ENCODE peak calls at places on chromosomes 12 and 14, in ten cellular contexts. O is nucleus accumbens; P is HT1080; R is ELF-1; V is Calu3; K is activated B cell treated with CpG ODN at 0.5 μM for 24 hours; M is activated gamma-delta T cell treated with Interleukin-2 at 50 U/mL for 16 hours; F is Kasumi-1; E is activated T-helper 9 cell treated with anti-CD3 and anti-CD28 coated beads, Interleukin-2, amount 50 U/mL, for 16 hours; J is AML-193. B is an unnamed sample.

GRCh38 chr14:95065411-95065810 is 91.9 kb downstream of the DICER1 start:
- DNase-seq in E (no peak), K (no peak), M (no peak), F (no peak), R (peak; percentile 76), J (no peak), O (no peak), V (no peak), P (no peak), B (no peak)

GRCh38 chr12:47004634-47005033 is 74.8 kb upstream of the PCED1B start:
- DNase-seq in M (no peak), F (no peak), P (no peak), J (no peak), O (no peak), R (no peak), V (no peak), K (no peak), E (no peak), B (no peak)

GRCh38 chr14:77307099-77307496 is 13.6 kb downstream of the POMT2 start:
- DNase-seq in O (peak; percentile 48), F (no peak), M (no peak), R (peak; percentile 75), P (no peak), E (no peak), K (no peak), J (no peak), V (no peak), B (no peak)

GRCh38 chr12:127284021-127284420 is 982.9 kb upstream of the TMEM132C start:
- DNase-seq in E (no peak), K (no peak), M (no peak), P (peak; percentile 80), O (no peak), R (no peak), J (no peak), V (no peak), F (no peak), B (no peak)

GRCh38 chr14:65255029-65255545 is 152.8 kb upstream of the MAX start:
- DNase-seq in E (no peak), K (no peak), J (no peak), O (no peak), R (peak; percentile 97), P (peak; percentile 86), F (no peak), V (peak; percentile 59), M (no peak), B (no peak)

GRCh38 chr14:92387610-92388009 is 64.6 kb downstream of the SLC24A4 start:
- DNase-seq in F (no peak), E (no peak), V (no peak), J (no peak), K (no peak), O (no peak), M (no peak), P (no peak), R (no peak), B (no peak)

GRCh38 chr14:54818201-54819133 is 84.2 kb downstream of the GCH1 start:
- DNase-seq in J (no peak), P (peak; percentile 85), K (no peak), E (no peak), R (peak; percentile 70), M (no peak), V (no peak), O (no peak), F (no peak), B (no peak)

GRCh38 chr14:41418851-41419250 is 187.8 kb upstream of the LRFN5 start:
- DNase-seq in O (no peak), E (no peak), J (no peak), M (no peak), V (no peak), P (no peak), F (no peak), R (no peak), K (no peak), B (no peak)

GRCh38 chr14:89926709-89927108 is 27.8 kb downstream of the EFCAB11 start:
- DNase-seq in R (no peak), K (no peak), E (no peak), J (no peak), M (no peak), F (no peak), P (no peak), O (no peak), V (no peak), B (no peak)

GRCh38 chr12:104274811-104275210 is 28.7 kb upstream of the EID3 start:
- DNase-seq in V (no peak), J (no peak), P (no peak), O (no peak), K (no peak), F (no peak), E (no peak), M (no peak), R (no peak), B (no peak)

GRCh38 chr14:66709292-66709691 is 201.3 kb downstream of the GPHN start:
- DNase-seq in J (no peak), R (no peak), P (peak; percentile 67), E (no peak), O (no peak), F (no peak), K (no peak), M (no peak), V (no peak), B (no peak)

GRCh38 chr14:24959791-24960331 is 90.1 kb downstream of the STXBP6 start:
- DNase-seq in P (no peak), V (no peak), J (no peak), R (no peak), E (no peak), O (no peak), F (no peak), M (no peak), K (no peak), B (no peak)

GRCh38 chr14:29321646-29322045 is 555.1 kb downstream of the FOXG1 start:
- DNase-seq in M (no peak), F (no peak), K (no peak), J (no peak), V (no peak), O (no peak), P (peak; percentile 82), R (no peak), E (no peak), B (no peak)

GRCh38 chr14:64788706-64789105 is 84.5 kb downstream of the PLEKHG3 start:
- DNase-seq in R (no peak), F (no peak), M (no peak), V (peak; percentile 19), P (peak; percentile 93), O (no peak), K (no peak), E (no peak), J (no peak), B (no peak)

GRCh38 chr12:52837341-52837741 is 3.2 kb upstream of the KRT79 start:
- DNase-seq in V (peak; percentile 23), O (no peak), R (peak; percentile 12), J (no peak), P (peak; percentile 94), E (no peak), M (no peak), K (no peak), F (no peak), B (no peak)

GRCh38 chr14:61730756-61731373 is 31.4 kb upstream of the SNAPC1 start:
- DNase-seq in V (no peak), E (no peak), K (no peak), R (no peak), P (no peak), F (peak; percentile 36), O (no peak), J (peak; percentile 21), M (no peak), B (no peak)

GRCh38 chr12:56810918-56811317 is 47.8 kb downstream of the HSD17B6 start:
- DNase-seq in J (no peak), M (no peak), P (no peak), E (no peak), O (no peak), V (no peak), F (no peak), R (no peak), K (no peak), B (no peak)

GRCh38 chr14:90555126-90556049 is 158.6 kb downstream of the CALM1 start:
- DNase-seq in O (no peak), R (no peak), K (no peak), E (no peak), P (no peak), F (no peak), V (no peak), J (no peak), M (no peak), B (no peak)

GRCh38 chr14:90820958-90821357 is 4.7 kb upstream of the TTC7B start:
- DNase-seq in R (no peak), V (peak; percentile 12), F (no peak), E (peak; percentile 74), P (peak; percentile 85), J (no peak), K (no peak), O (no peak), M (peak; percentile 67), B (peak; percentile 21)

GRCh38 chr12:55743967-55744931 is 1.3 kb downstream of the GDF11 start:
- DNase-seq in P (no peak), V (no peak), J (no peak), E (no peak), M (no peak), R (peak; percentile 43), K (no peak), F (peak; percentile 19), O (no peak), B (no peak)